ENCODE peak calls at places on chromosomes 3 and 15, in nine cellular contexts. S, O, H, F, B, L, I, U and E are unnamed samples.

GRCh38 chr3:61979645-61980430 is 393.5 kb downstream of the FEZF2 start:
- DNase-seq in S (peak; percentile 32), I (no peak), O (no peak), B (no peak), U (no peak), F (no peak), H (no peak), L (no peak), E (no peak)

GRCh38 chr3:149571381-149571780 is 86.4 kb downstream of the WWTR1 start:
- DNase-seq in L (no peak), H (no peak), U (no peak), I (no peak), O (no peak), F (no peak), S (no peak), B (no peak), E (no peak)

GRCh38 chr3:172562881-172563835 is 39.9 kb upstream of the TNFSF10 start:
- DNase-seq in H (no peak), F (no peak), S (peak; percentile 99), U (peak; percentile 12), B (peak; percentile 67), I (no peak), O (no peak), L (peak; percentile 86), E (peak; percentile 83)

GRCh38 chr3:175591375-175591774 is 732.2 kb downstream of the NAALADL2 start:
- DNase-seq in B (no peak), O (no peak), I (no peak), U (no peak), S (no peak), L (no peak), H (no peak), F (no peak), E (no peak)

GRCh38 chr15:91541286-91541685 is 312.2 kb upstream of the SLCO3A1 start:
- DNase-seq in O (no peak), L (peak; percentile 42), I (no peak), S (no peak), B (no peak), U (no peak), F (no peak), H (no peak), E (no peak)

GRCh38 chr3:177374323-177374722 is 177.0 kb upstream of the TBL1XR1 start:
- DNase-seq in U (no peak), S (no peak), B (no peak), I (no peak), O (no peak), F (no peak), H (no peak), L (no peak), E (no peak)

GRCh38 chr3:44237665-44238064 is 4.0 kb upstream of the TOPAZ1 start:
- DNase-seq in H (no peak), O (no peak), I (no peak), B (no peak), L (no peak), F (no peak), U (peak; percentile 45), S (no peak), E (no peak)

GRCh38 chr15:88695046-88695445 is 56.2 kb downstream of the ISG20 start:
- DNase-seq in I (no peak), L (no peak), U (no peak), B (no peak), F (no peak), S (no peak), H (no peak), O (no peak), E (no peak)

GRCh38 chr3:90035643-90036042 is 928.2 kb downstream of the EPHA3 start:
- DNase-seq in L (no peak), H (no peak), B (no peak), U (no peak), I (no peak), O (no peak), S (peak; percentile 3), F (no peak), E (peak; percentile 38)

GRCh38 chr15:77506311-77507150 is 85.8 kb downstream of the HMG20A start:
- DNase-seq in B (no peak), O (no peak), I (no peak), L (no peak), S (peak; percentile 73), U (peak; percentile 64), F (peak; percentile 52), H (peak; percentile 79), E (no peak)

GRCh38 chr3:66520716-66521115 is 19.9 kb upstream of the LRIG1 start:
- DNase-seq in B (no peak), O (no peak), L (peak; percentile 64), H (no peak), I (no peak), U (no peak), S (peak; percentile 66), F (no peak), E (no peak)

GRCh38 chr3:44476181-44476599 is 1.3 kb downstream of the ZNF445 start:
- DNase-seq in B (no peak), H (no peak), F (no peak), I (no peak), L (peak; percentile 54), S (peak; percentile 56), U (no peak), O (peak; percentile 19), E (no peak)

GRCh38 chr15:63605816-63606215 is 8.6 kb downstream of the FBXL22 start:
- DNase-seq in L (no peak), H (no peak), U (no peak), I (no peak), O (peak; percentile 34), B (no peak), F (peak; percentile 75), S (no peak), E (no peak)

GRCh38 chr15:55218068-55218467 is 21.3 kb upstream of the RSL24D1 start:
- DNase-seq in H (no peak), B (no peak), L (no peak), I (no peak), U (no peak), S (no peak), O (no peak), F (no peak), E (no peak)

GRCh38 chr15:45185903-45186770 is 1.6 kb downstream of the SHF start:
- DNase-seq in U (no peak), O (no peak), L (peak; percentile 20), S (no peak), B (no peak), H (no peak), F (no peak), I (no peak), E (no peak)

GRCh38 chr3:114899186-114899931 is 247.7 kb downstream of the ZBTB20 start:
- DNase-seq in F (no peak), S (no peak), I (no peak), U (peak; percentile 16), L (no peak), H (no peak), O (no peak), B (peak; percentile 88), E (peak; percentile 69)

GRCh38 chr3:162122405-162122804 is 625.8 kb downstream of the OTOL1 start:
- DNase-seq in I (no peak), O (no peak), F (no peak), L (peak; percentile 35), B (no peak), U (no peak), H (no peak), S (peak; percentile 56), E (peak; percentile 25)

GRCh38 chr15:39429898-39430357 is 151.0 kb upstream of the THBS1 start:
- DNase-seq in S (peak; percentile 99), L (peak; percentile 95), U (no peak), B (peak; percentile 24), F (no peak), H (no peak), I (no peak), O (no peak), E (peak; percentile 79)

GRCh38 chr15:43095243-43095642 is 10.6 kb downstream of the UBR1 start:
- DNase-seq in U (no peak), B (no peak), S (peak; percentile 52), H (no peak), F (no peak), L (peak; percentile 71), O (no peak), I (no peak), E (no peak)

GRCh38 chr3:140198242-140198641 is 263.3 kb downstream of the CLSTN2 start:
- DNase-seq in H (no peak), U (no peak), L (no peak), B (no peak), F (no peak), S (no peak), O (no peak), I (no peak), E (no peak)

GRCh38 chr3:126270145-126270811 is 86.9 kb downstream of the KLF15 start:
- DNase-seq in I (peak; percentile 98), H (peak; percentile 90), F (peak; percentile 43), O (no peak), L (peak; percentile 34), B (no peak), S (peak; percentile 48), U (no peak), E (no peak)

GRCh38 chr3:82474711-82475110 is 713.3 kb upstream of the GBE1 start:
- DNase-seq in F (no peak), H (no peak), U (no peak), I (no peak), L (no peak), O (no peak), B (peak; percentile 16), S (no peak), E (peak; percentile 67)
- H3K4me3 ChIP-seq in F (no peak overlapping the region), H (no peak overlapping the region), U (no peak overlapping the region), I (no peak overlapping the region), L (no peak overlapping the region), O (no peak overlapping the region), B (no peak overlapping the region), S (no peak overlapping the region), E (no peak overlapping the region)

DNA sequence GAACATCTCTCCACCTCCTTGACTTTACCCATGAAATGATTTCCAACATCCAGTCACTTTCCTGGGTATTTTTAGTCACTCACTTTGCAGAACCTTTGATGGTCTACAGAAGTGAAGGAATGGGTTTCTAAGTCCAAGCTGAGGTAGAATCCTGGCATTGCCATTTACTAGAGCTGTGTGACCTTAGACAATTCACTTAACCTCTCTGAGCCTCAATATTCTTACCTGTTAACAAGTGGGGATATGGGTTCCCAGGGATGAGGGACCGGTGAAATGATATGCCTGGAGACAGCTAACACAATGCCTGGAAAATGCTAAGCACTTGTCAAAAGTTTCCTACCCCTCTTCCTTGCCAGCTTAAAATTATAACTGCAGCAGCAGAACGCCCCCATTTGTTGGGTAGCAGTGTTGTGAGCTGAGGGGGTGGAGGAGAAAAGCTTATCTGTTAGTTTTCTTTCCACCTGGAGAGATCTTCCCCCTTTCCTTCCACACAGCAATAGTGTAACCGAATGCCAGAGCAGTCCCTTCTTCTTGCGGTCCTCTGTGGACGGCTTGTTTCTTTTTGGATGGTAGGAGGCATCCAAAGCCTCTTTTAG is 319.2 kb upstream of the LRRFIP2 start:
- DNase-seq in B (no peak), O (no peak), H (no peak), I (no peak), S (no peak), U (no peak), F (no peak), L (no peak), E (no peak)
- H3K4me3 ChIP-seq in B (no peak overlapping the region), O (no peak overlapping the region), H (no peak overlapping the region), I (no peak overlapping the region), S (no peak overlapping the region), U (no peak overlapping the region), F (no peak overlapping the region), L (no peak overlapping the region), E (no peak overlapping the region)

GRCh38 chr3:143152043-143152442 is 32.5 kb downstream of the CHST2 start:
- DNase-seq in H (no peak), I (no peak), O (no peak), F (no peak), L (no peak), S (no peak), U (no peak), B (no peak), E (no peak)
- H3K4me3 ChIP-seq in H (no peak overlapping the region), I (no peak overlapping the region), O (no peak overlapping the region), F (no peak overlapping the region), L (no peak overlapping the region), S (no peak overlapping the region), U (no peak overlapping the region), B (no peak overlapping the region), E (no peak overlapping the region)

GRCh38 chr15:34794590-34795206 is 651 bp downstream of the ACTC1 start:
- DNase-seq in F (no peak), H (no peak), U (peak; percentile 26), S (no peak), I (peak; percentile 26), L (no peak), O (no peak), B (no peak), E (no peak)
- H3K4me3 ChIP-seq in F (no peak overlapping the region), H (no peak overlapping the region), U (peak overlapping the region; percentile 73), S (no peak overlapping the region), I (peak overlapping the region; percentile 30), L (no peak overlapping the region), O (no peak overlapping the region), B (peak overlapping the region; percentile 24), E (peak overlapping the region; percentile 49)